ENCODE peak calls at places on chromosomes 4 and X, in seven cellular contexts. D is breast epithelium, X is transverse colon, G is vagina, I is stomach, P is prostate gland, F is H1. J is an unnamed sample. For H3K27me3 and H3K36me3, the result is how much of the 10 kb centered on the place peaks cover.

GRCh38 chr4:187544461-187545053 is 451.0 kb upstream of the ZFP42 start:
- DNase-seq in D (no peak), X (no peak), G (no peak), I (no peak), P (no peak), F (no peak), J (no peak)

GRCh38 chr4:168683595-168683994 is 186.7 kb downstream of the PALLD start:
- DNase-seq in D (no peak), X (no peak), G (no peak), I (no peak), P (no peak), F (no peak), J (no peak)

GRCh38 chr4:176451441-176451840 is 131.7 kb downstream of the SPCS3 start:
- DNase-seq in D (no peak), X (no peak), G (no peak), I (no peak), P (no peak), F (no peak), J (no peak)

GRCh38 chr4:76301068-76301774 is 5.3 kb upstream of the STBD1 start:
- DNase-seq in D (no peak), X (no peak), G (no peak), I (no peak), P (peak), F (no peak), J (no peak)

GRCh38 chr4:100489316-100489715 is 28.5 kb downstream of the EMCN start:
- DNase-seq in D (no peak), X (no peak), G (no peak), I (no peak), P (no peak), F (no peak), J (no peak)

GRCh38 chr4:189835505-189835904 is 105.2 kb upstream of the FRG1 start:
- DNase-seq in D (no peak), X (no peak), G (no peak), I (no peak), P (no peak), F (no peak), J (no peak)

GRCh38 chrX:18721683-18722499 is 14.4 kb downstream of the PPEF1 start:
- DNase-seq in D (no peak), X (no peak), G (no peak), I (no peak), P (no peak), F (no peak), J (no peak)

GRCh38 chr4:185127021-185127925 is 15.8 kb upstream of the SLC25A4 start:
- DNase-seq in D (no peak), X (no peak), G (no peak), I (no peak), P (peak), F (peak), J (no peak)

GRCh38 chr4:159195400-159195799 is 92.5 kb downstream of the RAPGEF2 start:
- DNase-seq in D (no peak), X (no peak), G (no peak), I (no peak), P (no peak), F (no peak), J (no peak)

GRCh38 chr4:113760852-113761681 is 471 bp downstream of the CAMK2D start:
- DNase-seq in D (peak), X (peak), G (no peak), I (peak), P (peak), F (peak), J (peak)

GRCh38 chrX:106952988-106953387 is 32.8 kb downstream of the CLDN2 start:
- DNase-seq in D (no peak), X (no peak), G (no peak), I (no peak), P (no peak), F (no peak), J (no peak)

GRCh38 chrX:119155416-119156035 is 27.9 kb upstream of the KIAA1210 start:
- DNase-seq in D (no peak), X (peak), G (no peak), I (no peak), P (no peak), F (no peak), J (no peak)

GRCh38 chr4:172147702-172148101 is 334.5 kb downstream of the GALNTL6 start:
- DNase-seq in D (no peak), X (no peak), G (no peak), I (no peak), P (no peak), F (no peak), J (no peak)

GRCh38 chr4:16685536-16685935 is 212.9 kb downstream of the LDB2 start:
- DNase-seq in D (no peak), X (no peak), G (no peak), I (no peak), P (no peak), F (no peak), J (no peak)

GRCh38 chr4:180636696-180637095 is 1606.5 kb upstream of the TENM3 start:
- DNase-seq in D (no peak), X (no peak), G (no peak), I (no peak), P (no peak), F (no peak), J (no peak)

GRCh38 chr4:174005422-174005821 is 278.0 kb downstream of the FBXO8 start:
- DNase-seq in D (no peak), X (no peak), G (no peak), I (no peak), P (no peak), F (no peak), J (no peak)

GRCh38 chr4:47519239-47519883 is 34.3 kb downstream of the ATP10D start:
- DNase-seq in D (no peak), X (no peak), G (no peak), I (no peak), P (no peak), F (no peak), J (no peak)

GRCh38 chrX:33725556-33726232 is 406.4 kb downstream of the FAM47A start:
- DNase-seq in D (no peak), X (no peak), G (no peak), I (no peak), P (peak), F (peak), J (no peak)

GRCh38 chrX:40996886-40997530 is 88.2 kb upstream of the USP9X start:
- DNase-seq in D (no peak), X (no peak), G (no peak), I (no peak), P (no peak), F (no peak), J (no peak)

GRCh38 chr4:139907001-139907809 is 241.6 kb downstream of the MGST2 start:
- DNase-seq in D (no peak), X (no peak), G (no peak), I (no peak), P (no peak), F (no peak), J (no peak)

GRCh38 chr4:93748380-93748779 is 80.2 kb upstream of the ATOH1 start:
- DNase-seq in D (no peak), X (no peak), G (no peak), I (no peak), P (no peak), F (no peak), J (no peak)

GRCh38 chr4:77036206-77036605 is 39.6 kb downstream of the CCNI start:
- DNase-seq in D (peak), X (no peak), G (no peak), I (no peak), P (no peak), F (no peak), J (no peak)

GRCh38 chr4:915595-915994 is 16.5 kb downstream of the GAK start:
- DNase-seq in D (no peak), X (no peak), G (no peak), I (no peak), P (no peak), F (no peak), J (peak)

GRCh38 chr4:107219681-107220080 is 183.6 kb upstream of the DKK2 start:
- DNase-seq in D (no peak), X (no peak), G (no peak), I (no peak), P (no peak), F (no peak), J (no peak)

GRCh38 chr4:172134536-172134935 is 321.3 kb downstream of the GALNTL6 start:
- DNase-seq in D (no peak), X (no peak), G (no peak), I (no peak), P (no peak), F (no peak), J (no peak)

GRCh38 chr4:174521800-174522182 is 497 bp downstream of the HPGD start:
- DNase-seq in D (no peak), X (peak), G (no peak), I (peak), P (peak), F (peak), J (peak)

GRCh38 chrX:43849173-43849572 is 33.1 kb downstream of the MAOB start:
- DNase-seq in D (no peak), X (no peak), G (no peak), I (no peak), P (no peak), F (no peak), J (no peak)

GRCh38 chrX:123736333-123736921 is 3.6 kb upstream of the THOC2 start:
- DNase-seq in D (no peak), X (no peak), G (no peak), I (no peak), P (no peak), F (no peak), J (no peak)

GRCh38 chr4:94338681-94339351 is 3.8 kb downstream of the HPGDS start:
- DNase-seq in D (no peak), X (no peak), G (no peak), I (no peak), P (no peak), F (no peak), J (no peak)

GRCh38 chrX:12307961-12308360 is 169.7 kb downstream of the FRMPD4 start:
- DNase-seq in D (no peak), X (no peak), G (no peak), I (no peak), P (no peak), F (no peak), J (no peak)

GRCh38 chrX:30893206-30893605 is 4.2 kb upstream of the TAB3 start:
- DNase-seq in D (peak), X (no peak), G (no peak), I (peak), P (no peak), F (no peak), J (no peak)

GRCh38 chrX:25072247-25072646 is 56.5 kb upstream of the ARX start:
- DNase-seq in D (no peak), X (no peak), G (no peak), I (no peak), P (no peak), F (no peak), J (no peak)
- H3K27me3 ChIP-seq in D (under half), X (under half), G (under half), I (under half), P (under half), F (under half), J (under half)

GRCh38 chr4:110085131-110085530 is 113.3 kb downstream of the ELOVL6 start:
- DNase-seq in D (no peak), X (peak), G (no peak), I (peak), P (no peak), F (no peak), J (no peak)

GRCh38 chr4:110088670-110089069 is 109.7 kb downstream of the ELOVL6 start:
- DNase-seq in D (no peak), X (no peak), G (no peak), I (no peak), P (no peak), F (no peak), J (no peak)

GRCh38 chr4:110084154-110084553 is 114.3 kb downstream of the ELOVL6 start:
- DNase-seq in D (no peak), X (no peak), G (no peak), I (no peak), P (no peak), F (no peak), J (no peak)

GRCh38 chr4:110091426-110091825 is 107.0 kb downstream of the ELOVL6 start:
- DNase-seq in D (no peak), X (no peak), G (no peak), I (no peak), P (no peak), F (no peak), J (no peak)

DNA sequence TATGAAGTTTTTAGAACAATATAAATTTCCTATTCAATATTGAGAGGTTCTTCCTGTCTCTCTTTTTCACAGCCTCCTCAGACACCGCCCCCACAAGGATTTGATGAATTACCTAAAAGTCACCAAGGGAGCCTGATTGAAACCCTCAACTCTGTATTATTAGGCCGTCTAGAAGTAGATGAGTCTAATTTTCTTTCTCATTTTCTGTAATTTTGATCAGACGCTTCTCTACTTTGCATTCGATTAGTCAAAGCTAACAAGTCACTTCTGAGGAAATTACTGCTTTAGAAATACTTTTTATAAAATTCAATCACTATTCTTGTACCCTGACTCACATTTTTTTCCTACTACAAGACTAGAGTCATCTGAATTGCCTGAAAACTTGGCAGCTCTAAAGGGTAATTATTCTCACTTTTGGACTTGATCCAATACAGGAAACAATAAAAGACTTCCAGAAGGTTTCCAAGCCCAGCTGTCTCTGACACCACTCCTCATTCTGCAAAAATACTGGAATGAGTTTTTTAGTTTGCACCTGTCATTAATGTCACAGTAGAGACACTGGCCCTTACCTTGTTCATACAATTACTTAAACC is 111.2 kb downstream of the ELOVL6 start:
- DNase-seq in D (no peak), X (no peak), G (no peak), I (no peak), P (no peak), F (no peak), J (no peak)
- TF ChIP-seq POLR2AphosphoS5 in D (no peak), X (no peak), G (no peak), I (no peak), P (no peak), F (no peak), J (no peak)

DNA sequence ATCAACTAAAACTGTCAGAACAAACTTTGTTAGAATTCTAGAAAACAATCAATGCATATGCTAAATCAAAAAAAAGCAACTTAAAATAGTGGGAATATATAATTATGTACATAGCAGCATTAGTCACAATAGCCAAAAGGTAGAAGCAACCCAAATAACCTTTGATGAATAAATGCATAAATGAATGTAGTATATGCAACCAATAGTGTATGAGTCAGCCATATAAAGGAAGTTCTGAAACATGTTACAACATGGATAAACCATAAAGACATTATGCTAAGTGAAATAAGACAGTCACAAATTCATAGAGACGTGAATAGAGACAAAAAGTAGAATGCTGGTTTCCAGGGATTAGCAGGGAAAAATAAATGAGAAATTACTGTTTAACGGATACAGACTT is 762.8 kb upstream of the INTU start:
- DNase-seq in D (no peak), X (no peak), G (no peak), I (no peak), P (no peak), F (no peak), J (no peak)
- H3K36me3 ChIP-seq in D (under half), X (under half), G (under half), I (under half), P (under half), F (under half), J (under half)

GRCh38 chrX:130247996-130248395 is 20.7 kb downstream of the ZNF280C start:
- DNase-seq in D (no peak), X (no peak), G (no peak), I (no peak), P (no peak), F (no peak), J (no peak)

GRCh38 chrX:130251671-130252070 is 17.0 kb downstream of the ZNF280C start:
- DNase-seq in D (no peak), X (no peak), G (no peak), I (no peak), P (no peak), F (no peak), J (no peak)

GRCh38 chrX:130245441-130245840 is 23.3 kb downstream of the ZNF280C start:
- DNase-seq in D (no peak), X (no peak), G (no peak), I (no peak), P (no peak), F (no peak), J (no peak)

GRCh38 chrX:130246084-130246483 is 22.6 kb downstream of the ZNF280C start:
- DNase-seq in D (no peak), X (no peak), G (no peak), I (no peak), P (no peak), F (no peak), J (no peak)
- H3K27me3 ChIP-seq in D (under half), X (under half), G (under half), I (under half), P (under half), F (under half), J (under half)

DNA sequence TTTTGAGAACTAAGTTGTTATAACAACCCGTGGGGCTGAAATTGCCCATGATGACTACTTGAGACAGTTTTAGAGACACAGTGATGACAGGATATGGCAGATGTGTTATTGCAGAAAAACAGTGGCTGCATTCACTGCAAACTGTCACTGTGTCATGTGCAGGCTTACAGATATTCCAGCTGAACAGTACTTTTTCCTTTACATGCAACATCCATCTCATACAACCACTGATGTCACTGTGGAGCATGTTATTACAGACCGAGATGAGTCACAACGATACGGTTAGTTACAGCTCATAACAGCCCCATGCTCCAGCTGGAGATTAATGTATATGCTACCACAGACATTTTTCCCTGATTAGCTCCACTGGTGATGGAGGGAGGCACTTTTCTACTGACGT is 207.4 kb downstream of the TMA16 start:
- DNase-seq in D (no peak), X (no peak), G (no peak), I (no peak), P (no peak), F (no peak), J (no peak)
- TF ChIP-seq POLR2AphosphoS5 in D (no peak), X (no peak), G (no peak), I (no peak), P (no peak), F (no peak), J (no peak)

GRCh38 chrX:65516756-65517155 is 17.8 kb downstream of the LAS1L start:
- DNase-seq in D (no peak), X (no peak), G (no peak), I (no peak), P (no peak), F (no peak), J (no peak)

GRCh38 chrX:65522739-65523372 is 11.7 kb downstream of the LAS1L start:
- DNase-seq in D (no peak), X (no peak), G (no peak), I (no peak), P (no peak), F (no peak), J (no peak)

GRCh38 chrX:65513610-65514009 is 21.0 kb downstream of the LAS1L start:
- DNase-seq in D (no peak), X (no peak), G (no peak), I (no peak), P (no peak), F (no peak), J (no peak)

GRCh38 chrX:65517923-65518322 is 16.7 kb downstream of the LAS1L start:
- DNase-seq in D (no peak), X (no peak), G (no peak), I (no peak), P (no peak), F (no peak), J (no peak)
- H3K36me3 ChIP-seq in D (under half), X (under half), G (under half), I (half or more), P (under half), F (under half), J (under half)

DNA sequence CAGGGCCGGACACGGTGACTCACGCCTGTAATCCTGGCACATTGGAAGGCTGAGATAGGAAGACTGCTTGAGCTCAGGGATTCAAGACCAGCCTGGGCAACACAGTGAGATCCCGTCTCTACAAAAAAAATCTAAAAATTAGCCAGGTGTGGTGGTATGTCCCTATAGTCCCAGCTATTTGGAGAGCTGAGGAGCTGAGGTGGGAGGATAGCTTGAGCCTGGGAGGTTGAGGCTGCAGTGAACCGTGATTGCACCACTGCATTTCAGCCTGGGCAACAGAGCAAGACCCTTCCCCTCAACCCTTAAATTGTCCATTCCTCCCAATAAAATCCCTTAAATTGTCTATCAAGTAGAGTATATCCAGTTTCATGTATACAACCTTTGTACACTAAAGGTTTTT is 17.0 kb downstream of the OTUD6A start:
- DNase-seq in D (no peak), X (no peak), G (no peak), I (no peak), P (no peak), F (no peak), J (no peak)
- H3K27me3 ChIP-seq in D (under half), X (under half), G (under half), I (under half), P (under half), F (under half), J (under half)

GRCh38 chrX:72124540-72125201 is 7.0 kb downstream of the RTL5 start:
- DNase-seq in D (no peak), X (no peak), G (no peak), I (no peak), P (no peak), F (no peak), J (no peak)

GRCh38 chrX:72122621-72123275 is 9.0 kb downstream of the RTL5 start:
- DNase-seq in D (no peak), X (no peak), G (no peak), I (no peak), P (no peak), F (no peak), J (no peak)

GRCh38 chrX:72120798-72121197 is 10.9 kb downstream of the RTL5 start:
- DNase-seq in D (no peak), X (no peak), G (no peak), I (no peak), P (no peak), F (no peak), J (no peak)

GRCh38 chrX:72123471-72124185 is 8.1 kb downstream of the RTL5 start:
- DNase-seq in D (peak), X (no peak), G (no peak), I (no peak), P (no peak), F (no peak), J (peak)

DNA sequence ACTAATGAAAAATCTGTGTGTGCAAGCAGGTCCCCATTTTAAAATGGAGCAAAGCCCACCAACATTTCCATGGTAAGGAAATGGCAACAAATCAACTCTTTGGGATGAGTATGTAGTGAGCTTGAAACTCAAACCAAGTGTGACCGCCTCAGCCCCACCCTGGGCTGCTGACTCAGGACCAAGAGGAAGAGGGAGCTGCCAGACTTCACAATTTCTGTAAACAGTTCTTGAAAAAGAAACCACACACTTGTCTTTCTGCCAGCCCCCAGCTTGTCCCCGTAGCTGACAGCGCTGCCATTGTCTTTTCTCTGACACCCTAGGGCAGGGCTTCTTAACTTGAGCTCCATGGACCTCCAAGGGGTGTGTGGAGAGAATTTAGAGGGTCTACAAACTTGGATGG is 10.3 kb downstream of the RTL5 start:
- DNase-seq in D (peak), X (peak), G (no peak), I (peak), P (peak), F (no peak), J (peak)
- TF ChIP-seq POLR2AphosphoS5 in D (no peak), X (peak), G (no peak), I (no peak), P (peak), F (no peak), J (no peak)